ENCODE peak calls at places on chromosomes 2 and 18, in six cellular contexts. A is IMR-90, Y is SJSA1, X is endothelial cell of umbilical vein, L is lung, N is body of pancreas. U is an unnamed sample. For H3K36me3, the result is how much of the 10 kb centered on the place peaks cover.

GRCh38 chr18:13800505-13801259 is 23.3 kb upstream of the MC5R start:
- DNase-seq in A (peak), Y (peak), X (peak), L (peak), N (peak), U (peak)

GRCh38 chr2:28539095-28539494 is 43.2 kb downstream of the PLB1 start:
- DNase-seq in A (no peak), Y (peak), X (peak), L (no peak), N (no peak), U (no peak)

GRCh38 chr18:56112013-56112749 is 524.2 kb upstream of the TCF4 start:
- DNase-seq in A (peak), Y (no peak), X (peak), L (no peak), N (no peak), U (no peak)

GRCh38 chr18:50266248-50266704 is at the start of gene CFAP53:
- DNase-seq in A (peak), Y (peak), X (peak), L (peak), N (peak), U (peak)

GRCh38 chr18:79687806-79688205 is 8.2 kb downstream of the CTDP1 start:
- DNase-seq in A (peak), Y (no peak), X (no peak), L (no peak), N (peak), U (no peak)

GRCh38 chr18:69109686-69110085 is 291.0 kb upstream of the DOK6 start:
- DNase-seq in A (peak), Y (no peak), X (no peak), L (no peak), N (no peak), U (no peak)

GRCh38 chr2:69177063-69177771 is 164.2 kb downstream of the ANTXR1 start:
- DNase-seq in A (peak), Y (peak), X (peak), L (peak), N (peak), U (no peak)

GRCh38 chr2:238772635-238773297 is 75.1 kb upstream of the TWIST2 start:
- DNase-seq in A (no peak), Y (no peak), X (no peak), L (no peak), N (no peak), U (no peak)

GRCh38 chr2:37776487-37776886 is 105.0 kb upstream of the CDC42EP3 start:
- DNase-seq in A (peak), Y (peak), X (peak), L (no peak), N (no peak), U (no peak)

GRCh38 chr2:222284466-222284865 is 14.3 kb downstream of the PAX3 start:
- DNase-seq in A (no peak), Y (no peak), X (no peak), L (no peak), N (no peak), U (no peak)

GRCh38 chr2:205902041-205902898 is 183.7 kb downstream of the INO80D start:
- DNase-seq in A (peak), Y (no peak), X (no peak), L (no peak), N (no peak), U (no peak)

GRCh38 chr2:200471324-200471848 is 38.5 kb downstream of the KCTD18 start:
- DNase-seq in A (no peak), Y (no peak), X (peak), L (no peak), N (no peak), U (peak)

GRCh38 chr2:102141915-102142828 is at the start of gene IL1R1:
- DNase-seq in A (peak), Y (peak), X (peak), L (peak), N (peak), U (no peak)

DNA sequence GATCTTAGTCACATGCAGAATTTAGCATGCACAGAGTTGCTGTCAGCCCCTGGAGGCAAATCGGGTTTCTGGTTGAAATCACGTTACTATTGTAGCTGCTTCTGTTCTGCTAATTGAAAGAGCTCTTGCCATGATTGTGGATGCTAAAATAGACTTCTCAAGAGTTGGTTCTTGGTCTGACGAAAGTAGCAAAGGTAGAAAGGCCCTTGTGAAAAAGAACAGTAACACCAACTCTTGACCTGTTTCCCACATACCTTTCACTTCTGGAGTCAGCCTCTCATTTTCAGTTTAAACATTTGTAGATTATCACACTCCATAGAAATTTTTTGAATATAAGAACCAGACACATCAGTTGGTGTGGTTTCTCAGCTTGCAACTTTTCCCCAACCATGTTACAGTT is 110.0 kb upstream of the EPB41L3 start:
- DNase-seq in A (no peak), Y (no peak), X (no peak), L (no peak), N (no peak), U (no peak)
- H3K4me3 ChIP-seq in A (no peak), Y (no peak), X (no peak), L (no peak), N (no peak), U (no peak)

DNA sequence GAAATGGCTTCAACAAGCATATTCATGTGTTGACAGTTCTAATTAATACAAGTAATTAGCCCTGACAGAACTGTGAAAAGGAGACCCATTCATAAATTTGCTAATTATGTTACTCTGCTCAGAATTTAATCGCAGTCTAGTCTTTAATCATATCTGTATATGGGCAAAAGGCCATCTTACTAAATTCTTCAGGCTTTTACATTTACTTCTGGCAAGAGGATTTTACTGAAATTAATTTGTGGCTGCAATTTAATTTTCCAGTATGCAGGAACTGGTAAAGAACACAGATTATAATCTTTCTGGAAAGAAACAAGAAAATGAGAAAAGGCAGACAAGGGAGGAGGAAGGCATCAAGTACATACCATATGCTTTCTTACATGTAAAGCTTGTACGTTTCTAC is 126.5 kb downstream of the RHBDD1 start:
- DNase-seq in A (no peak), Y (no peak), X (no peak), L (no peak), N (no peak), U (no peak)
- H3K36me3 ChIP-seq in A (under half), Y (under half), X (under half), L (under half), N (under half), U (under half)

DNA sequence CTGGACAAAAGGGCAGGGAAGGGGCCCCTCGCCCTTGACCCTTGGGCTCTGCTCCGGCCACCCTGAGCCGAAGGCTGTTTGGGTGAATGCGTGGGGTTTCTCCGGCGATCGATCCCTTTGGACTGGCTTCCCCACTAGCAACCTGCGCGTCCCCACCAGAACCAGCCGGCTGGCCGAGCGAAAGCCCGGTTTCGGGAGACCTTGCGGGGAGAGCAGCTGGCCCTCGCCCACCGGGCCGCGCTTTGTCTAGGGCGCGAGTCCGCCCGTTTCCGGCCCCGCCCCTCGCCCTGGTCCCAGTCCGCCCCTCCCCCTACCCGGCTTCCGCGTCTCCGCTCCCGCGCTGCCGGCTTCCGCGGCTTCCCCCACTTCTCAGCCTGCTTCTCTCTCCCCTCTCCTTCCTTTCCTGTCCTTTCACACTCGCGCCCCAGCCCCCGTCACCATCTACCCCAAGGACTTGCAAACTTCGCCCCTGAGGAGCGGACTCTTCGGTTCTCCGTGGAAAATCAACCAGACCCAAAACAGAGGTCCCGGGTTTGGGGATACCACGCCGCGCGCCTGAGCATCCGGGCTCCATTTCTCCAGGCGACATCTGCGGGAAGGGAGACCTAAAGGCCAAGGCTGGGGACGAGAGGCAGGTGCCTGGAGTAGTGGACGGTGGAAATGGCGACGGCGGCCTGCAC is 48.0 kb upstream of the ATP6V1B1 start:
- DNase-seq in A (no peak), Y (no peak), X (no peak), L (no peak), N (peak), U (no peak)
- H3K27ac ChIP-seq in A (no peak), Y (no peak), X (no peak), L (no peak), N (peak), U (no peak)

DNA sequence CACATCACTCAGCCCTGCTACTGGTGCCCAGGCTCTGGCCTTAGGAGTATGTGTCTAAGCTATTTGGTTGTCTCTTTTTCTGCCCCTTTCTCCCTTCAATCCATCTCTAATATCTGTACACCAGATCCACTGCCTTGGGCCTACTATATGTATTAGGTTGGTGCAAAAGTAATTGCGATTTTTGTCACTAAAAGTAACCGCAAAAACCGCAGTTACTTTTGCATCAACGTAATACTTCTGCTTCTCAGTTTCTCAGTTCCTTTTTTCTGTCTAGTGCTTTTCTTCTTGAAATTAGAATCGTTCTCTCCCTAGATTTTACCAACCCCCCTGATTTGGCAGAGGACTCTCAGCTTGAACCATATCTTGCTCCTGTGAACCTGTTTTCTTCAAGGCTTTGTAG is 362.6 kb upstream of the TNP1 start:
- DNase-seq in A (peak), Y (no peak), X (no peak), L (no peak), N (no peak), U (no peak)
- H3K4me3 ChIP-seq in A (no peak), Y (no peak), X (no peak), L (no peak), N (no peak), U (no peak)

GRCh38 chr2:11602563-11603182 is 67.3 kb downstream of the NTSR2 start:
- DNase-seq in A (no peak), Y (no peak), X (peak), L (no peak), N (no peak), U (no peak)

GRCh38 chr2:11598228-11598731 is 64.4 kb downstream of the GREB1 start:
- DNase-seq in A (no peak), Y (no peak), X (no peak), L (no peak), N (no peak), U (no peak)

GRCh38 chr2:11592671-11593574 is 59.1 kb downstream of the GREB1 start:
- DNase-seq in A (no peak), Y (no peak), X (no peak), L (no peak), N (no peak), U (no peak)

GRCh38 chr2:11596801-11597200 is 63.0 kb downstream of the GREB1 start:
- DNase-seq in A (no peak), Y (no peak), X (no peak), L (no peak), N (no peak), U (no peak)

GRCh38 chr2:11597538-11598225 is 63.8 kb downstream of the GREB1 start:
- DNase-seq in A (no peak), Y (no peak), X (no peak), L (no peak), N (no peak), U (no peak)
- H3K36me3 ChIP-seq in A (under half), Y (under half), X (under half), L (under half), N (under half), U (under half)

U was measured in CD8-positive, alpha-beta memory T cell.